ENCODE peak calls at places on chromosome 10, in six cellular contexts. S is astrocyte of the spinal cord, H is heart right ventricle, M is adrenal gland, R is DND-41, Y is AG10803. P is an unnamed sample.
A peak's percentile ranks its signal among the peaks of the same experiment; 100 is the strongest.

GRCh38 chr10:122292376-122292775 is 21.3 kb downstream of the BTBD16 start:
- DNase-seq in S (no peak), H (no peak), M (no peak), R (no peak), Y (no peak), P (no peak)

GRCh38 chr10:89278034-89278535 is 23.8 kb upstream of the IFIT2 start:
- DNase-seq in S (peak; percentile 97), H (no peak), M (peak; percentile 79), R (no peak), Y (peak; percentile 97), P (peak; percentile 97)

GRCh38 chr10:79347226-79347893 is at the start of gene PPIF:
- DNase-seq in S (peak; percentile 93), H (peak; percentile 96), M (peak; percentile 95), R (peak; percentile 94), Y (peak; percentile 90), P (peak; percentile 91)

GRCh38 chr10:67664936-67665335 is 31.1 kb downstream of the CTNNA3 start:
- DNase-seq in S (no peak), H (no peak), M (no peak), R (no peak), Y (peak; percentile 10), P (no peak)

GRCh38 chr10:56360967-56361841 is at the start of gene ZWINT:
- DNase-seq in S (peak; percentile 98), H (peak; percentile 96), M (peak; percentile 96), R (peak; percentile 97), Y (peak; percentile 96), P (peak; percentile 97)

GRCh38 chr10:72276013-72276387 is 2.3 kb downstream of the DDIT4 start:
- DNase-seq in S (peak; percentile 35), H (no peak), M (peak; percentile 72), R (no peak), Y (no peak), P (peak; percentile 54)

GRCh38 chr10:29691564-29692064 is 56.8 kb upstream of the SVIL start:
- DNase-seq in S (peak; percentile 65), H (no peak), M (no peak), R (no peak), Y (peak; percentile 36), P (peak; percentile 68)

GRCh38 chr10:24262929-24263653 is 54.2 kb downstream of the KIAA1217 start:
- DNase-seq in S (no peak), H (no peak), M (no peak), R (no peak), Y (no peak), P (peak; percentile 27)

GRCh38 chr10:129500617-129501339 is 33.7 kb downstream of the MGMT start:
- DNase-seq in S (no peak), H (no peak), M (no peak), R (no peak), Y (no peak), P (no peak)

GRCh38 chr10:96511044-96511945 is 2.4 kb downstream of the TLL2 start:
- DNase-seq in S (peak; percentile 26), H (no peak), M (peak; percentile 30), R (peak; percentile 35), Y (peak; percentile 33), P (peak; percentile 28)

GRCh38 chr10:21167288-21168010 is 270.3 kb upstream of the NEBL start:
- DNase-seq in S (no peak), H (no peak), M (no peak), R (no peak), Y (no peak), P (no peak)

GRCh38 chr10:36007369-36007768 is 365.3 kb upstream of the FZD8 start:
- DNase-seq in S (no peak), H (no peak), M (no peak), R (no peak), Y (no peak), P (no peak)

GRCh38 chr10:35739998-35740397 is 97.9 kb upstream of the FZD8 start:
- DNase-seq in S (peak; percentile 44), H (no peak), M (no peak), R (no peak), Y (peak; percentile 38), P (peak; percentile 24)

GRCh38 chr10:61397175-61397986 is 55.8 kb downstream of the TMEM26 start:
- DNase-seq in S (peak; percentile 39), H (no peak), M (no peak), R (peak; percentile 12), Y (peak; percentile 67), P (peak; percentile 91)
- H3K4me3 ChIP-seq in S (no peak overlapping the region), H (no peak overlapping the region), M (no peak overlapping the region), R (no peak overlapping the region), Y (peak overlapping the region; percentile 21), P (peak overlapping the region; percentile 26)

GRCh38 chr10:75404335-75405200 is 3.0 kb upstream of the ZNF503 start:
- DNase-seq in S (no peak), H (peak; percentile 26), M (peak; percentile 64), R (no peak), Y (no peak), P (no peak)

GRCh38 chr10:75402486-75403143 is 1.1 kb upstream of the ZNF503 start:
- DNase-seq in S (no peak), H (peak; percentile 31), M (peak; percentile 65), R (no peak), Y (no peak), P (no peak)

GRCh38 chr10:75401569-75402485 is at the start of gene ZNF503:
- DNase-seq in S (peak; percentile 99), H (peak; percentile 95), M (peak; percentile 96), R (no peak), Y (peak; percentile 99), P (peak; percentile 99)

GRCh38 chr10:75404023-75404334 is 2.4 kb upstream of the ZNF503 start:
- DNase-seq in S (no peak), H (no peak), M (no peak), R (no peak), Y (no peak), P (no peak)

DNA sequence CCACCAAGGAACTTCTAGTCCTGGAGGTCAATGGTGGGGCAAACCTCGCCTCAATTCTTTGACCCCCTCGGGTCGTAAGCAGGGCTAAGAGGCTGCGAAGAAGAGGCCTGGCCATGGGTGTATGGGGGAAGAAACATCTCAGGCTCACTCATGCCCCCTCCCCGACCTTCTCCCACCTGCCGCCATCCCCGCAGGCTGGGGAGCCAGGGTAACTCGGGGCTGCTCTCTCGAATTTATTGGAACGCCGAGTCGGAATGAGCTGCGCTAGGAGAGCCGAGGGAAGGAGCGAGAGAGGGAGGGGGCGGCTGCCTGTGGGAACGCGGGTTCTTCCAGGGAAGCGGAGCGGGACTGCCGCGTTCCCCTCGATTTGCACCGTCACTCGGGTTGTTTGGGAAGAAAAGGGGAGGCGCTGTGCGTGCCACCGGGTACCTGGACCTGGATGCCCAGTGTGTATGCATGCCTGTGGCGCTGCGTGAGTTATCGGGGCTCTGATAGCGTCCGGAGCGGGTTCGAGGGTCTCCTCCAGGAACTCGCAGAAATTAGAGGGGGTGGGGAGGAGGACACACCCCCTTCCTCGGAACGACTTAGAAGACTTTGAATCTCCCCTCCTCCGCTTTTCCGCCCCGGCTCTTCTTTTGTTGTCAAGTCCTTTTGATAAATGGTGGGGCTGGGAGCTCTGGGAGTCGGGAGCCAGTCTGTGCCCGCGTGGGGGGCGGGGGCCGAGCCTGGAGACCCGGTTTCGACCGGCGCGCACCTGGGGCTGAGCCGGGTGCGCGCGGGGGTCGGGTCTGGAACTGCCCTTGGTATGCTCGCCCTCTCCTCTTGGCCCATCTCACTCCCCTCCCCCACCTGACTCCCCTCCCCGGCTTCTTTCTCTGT is 1.8 kb upstream of the ZNF503 start:
- DNase-seq in S (peak; percentile 30), H (peak; percentile 41), M (peak; percentile 72), R (no peak), Y (peak; percentile 28), P (peak; percentile 21)
- TF ChIP-seq CTCF in S (no peak), H (no peak), M (no peak), R (no peak), Y (no peak), P (no peak)

DNA sequence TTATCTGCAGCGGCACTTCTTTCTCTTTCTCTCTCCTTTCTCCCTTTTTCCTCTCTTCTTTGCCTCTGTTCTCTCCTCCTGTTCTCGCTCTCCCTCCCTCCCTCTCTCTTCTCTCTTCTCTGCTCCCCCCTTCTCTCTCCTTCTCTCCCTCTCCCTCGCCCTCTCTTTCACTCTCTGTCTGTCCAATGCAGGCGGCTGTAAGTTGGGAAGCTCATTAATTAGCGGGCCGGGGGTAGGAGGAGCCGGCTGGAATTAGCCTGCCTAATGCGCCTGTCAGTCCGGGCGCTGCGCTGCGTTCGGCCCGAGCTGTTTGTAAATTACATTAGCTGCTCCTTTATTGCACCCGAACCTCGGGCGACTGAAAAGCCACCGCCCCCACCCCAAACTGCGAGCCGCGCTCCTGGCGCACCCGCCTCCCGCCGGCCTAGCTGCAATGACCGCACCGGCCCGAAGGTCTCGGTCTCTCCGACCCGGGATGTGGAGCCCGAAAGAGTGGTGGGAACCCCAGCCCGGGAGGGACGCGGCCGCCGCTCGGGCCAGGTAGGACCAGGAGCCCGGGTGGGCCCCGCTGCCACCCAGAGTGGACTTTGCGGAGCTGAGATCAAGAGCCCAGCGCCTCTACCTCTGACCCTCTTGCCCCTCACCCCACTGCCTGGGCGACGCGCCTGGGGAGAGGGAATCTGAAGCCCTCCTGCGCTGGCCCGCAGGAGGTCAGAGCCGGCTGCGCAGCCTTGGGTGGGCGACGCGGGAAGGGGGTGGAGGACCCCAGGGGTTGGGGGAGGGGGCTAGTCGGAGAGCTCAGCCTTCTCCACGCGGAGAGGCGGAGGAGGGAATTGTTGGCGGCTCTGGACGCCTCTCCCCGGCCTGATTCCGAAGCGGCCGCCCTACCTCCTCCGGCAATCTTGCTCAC is at the start of gene LBX1:
- DNase-seq in S (no peak), H (no peak), M (no peak), R (no peak), Y (no peak), P (no peak)
- H3K4me3 ChIP-seq in S (no peak within 1 kb of the TSS), H (peak within 1 kb of the TSS; percentile 14), M (no peak within 1 kb of the TSS), R (no peak within 1 kb of the TSS), Y (no peak within 1 kb of the TSS), P (no peak within 1 kb of the TSS)

DNA sequence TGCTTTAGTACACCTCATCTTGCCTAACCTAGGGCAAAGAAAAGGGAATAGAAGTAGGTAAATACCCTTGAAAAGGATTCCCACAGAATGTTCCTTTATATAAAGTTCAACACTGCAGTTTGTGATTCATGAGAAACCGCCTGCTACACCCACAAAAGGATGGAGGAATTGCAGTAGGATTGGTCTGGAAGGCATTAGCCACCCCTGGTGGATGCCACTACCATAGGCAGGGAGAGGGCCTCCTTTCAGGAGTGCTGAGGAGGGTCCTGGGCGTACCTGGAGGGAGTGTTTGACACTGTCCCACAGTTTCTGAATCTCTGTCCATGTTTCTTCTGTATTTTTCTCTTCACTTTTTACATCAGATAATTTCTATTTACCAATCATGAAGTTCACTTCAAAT is 221.8 kb upstream of the TMEM72 start:
- DNase-seq in S (no peak), H (no peak), M (no peak), R (no peak), Y (peak; percentile 37), P (peak; percentile 38)
- TF ChIP-seq CTCF in S (peak; percentile 35), H (no peak), M (no peak), R (peak; percentile 26), Y (peak; percentile 63), P (peak; percentile 48)

DNA sequence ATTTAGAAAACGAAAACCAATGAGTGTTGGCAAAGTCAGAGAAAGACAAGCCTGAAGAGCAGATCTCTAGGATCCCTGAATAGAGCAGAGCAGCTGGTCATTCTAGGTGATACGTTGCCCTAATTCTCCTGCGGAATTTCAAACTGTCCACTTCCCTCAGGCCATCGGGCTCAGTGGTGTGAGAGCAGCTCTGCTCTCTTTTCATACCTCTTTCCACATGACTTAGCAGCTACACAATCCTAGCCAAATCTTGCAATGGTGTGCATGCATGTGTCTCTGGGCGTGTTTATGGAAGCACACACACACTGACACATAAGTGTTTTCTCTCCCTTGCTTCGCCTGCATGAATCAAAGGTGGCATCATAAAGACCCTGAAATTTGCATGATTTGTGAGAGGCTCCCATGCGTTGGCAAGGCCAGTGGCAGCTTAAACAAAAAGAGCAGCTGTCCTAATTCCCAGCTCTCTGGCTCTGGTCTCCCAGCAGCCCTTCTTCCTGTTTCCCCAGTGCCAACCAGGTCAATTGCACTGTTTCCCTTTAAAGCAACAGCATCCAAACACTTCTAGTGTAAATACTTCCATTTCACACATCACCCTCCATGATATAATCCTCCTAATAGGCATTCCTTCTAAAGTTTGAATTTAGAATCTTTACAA is 1189.5 kb downstream of the GATA3 start:
- DNase-seq in S (no peak), H (no peak), M (no peak), R (no peak), Y (no peak), P (no peak)
- H3K4me3 ChIP-seq in S (no peak overlapping the region), H (no peak overlapping the region), M (no peak overlapping the region), R (no peak overlapping the region), Y (no peak overlapping the region), P (no peak overlapping the region)

P was measured in cardiac fibroblast.